ENCODE peak calls at places on chromosomes 7 and 10, in ten cellular contexts. One of them, this sample, is unnamed. For H3K4me1, the result is how much of the 10 kb centered on the place peaks cover.

GRCh38 chr7:98681951-98682350 is 64.9 kb downstream of the NPTX2 start:
- DNase-seq in PC-3: no peak
- DNase-seq in heart right ventricle: no peak
- DNase-seq in upper lobe of right lung: no peak
- DNase-seq in adrenal gland: no peak
- DNase-seq in GM23248: no peak
- DNase-seq in OCI-LY7: peak
- DNase-seq in hepatocyte: no peak
- DNase-seq in neural progenitor cell: no peak
- DNase-seq in tibial nerve: no peak
- DNase-seq in this sample: no peak

GRCh38 chr10:43824934-43825333 is 176.3 kb upstream of the ZNF32 start:
- DNase-seq in hepatocyte: no peak
- DNase-seq in heart right ventricle: peak
- DNase-seq in PC-3: no peak
- DNase-seq in tibial nerve: peak
- DNase-seq in OCI-LY7: no peak
- DNase-seq in upper lobe of right lung: no peak
- DNase-seq in GM23248: peak
- DNase-seq in neural progenitor cell: no peak
- DNase-seq in adrenal gland: peak
- DNase-seq in this sample: no peak

GRCh38 chr7:158582089-158582456 is 5.5 kb downstream of the PTPRN2 start:
- DNase-seq in adrenal gland: no peak
- DNase-seq in OCI-LY7: no peak
- DNase-seq in GM23248: no peak
- DNase-seq in upper lobe of right lung: no peak
- DNase-seq in heart right ventricle: no peak
- DNase-seq in PC-3: no peak
- DNase-seq in hepatocyte: peak
- DNase-seq in neural progenitor cell: no peak
- DNase-seq in tibial nerve: no peak
- DNase-seq in this sample: no peak

GRCh38 chr7:5598261-5598761 is 174.7 kb upstream of the TNRC18 start:
- DNase-seq in tibial nerve: no peak
- DNase-seq in adrenal gland: no peak
- DNase-seq in neural progenitor cell: peak
- DNase-seq in OCI-LY7: no peak
- DNase-seq in GM23248: peak
- DNase-seq in heart right ventricle: no peak
- DNase-seq in PC-3: no peak
- DNase-seq in hepatocyte: no peak
- DNase-seq in upper lobe of right lung: no peak
- DNase-seq in this sample: peak

GRCh38 chr10:132484922-132485321 is 52.7 kb upstream of the INPP5A start:
- DNase-seq in GM23248: no peak
- DNase-seq in PC-3: no peak
- DNase-seq in hepatocyte: no peak
- DNase-seq in tibial nerve: no peak
- DNase-seq in upper lobe of right lung: peak
- DNase-seq in adrenal gland: no peak
- DNase-seq in heart right ventricle: no peak
- DNase-seq in OCI-LY7: no peak
- DNase-seq in neural progenitor cell: no peak
- DNase-seq in this sample: no peak

GRCh38 chr7:128841961-128842673 is 11.9 kb downstream of the FLNC start:
- DNase-seq in tibial nerve: no peak
- DNase-seq in heart right ventricle: no peak
- DNase-seq in GM23248: peak
- DNase-seq in OCI-LY7: peak
- DNase-seq in adrenal gland: no peak
- DNase-seq in PC-3: peak
- DNase-seq in neural progenitor cell: peak
- DNase-seq in upper lobe of right lung: peak
- DNase-seq in hepatocyte: no peak
- DNase-seq in this sample: peak

GRCh38 chr10:104640339-104641149 is 546 bp upstream of the SORCS3 start:
- DNase-seq in hepatocyte: peak
- DNase-seq in adrenal gland: no peak
- DNase-seq in heart right ventricle: no peak
- DNase-seq in neural progenitor cell: peak
- DNase-seq in tibial nerve: no peak
- DNase-seq in PC-3: no peak
- DNase-seq in upper lobe of right lung: no peak
- DNase-seq in GM23248: no peak
- DNase-seq in OCI-LY7: no peak
- DNase-seq in this sample: no peak

GRCh38 chr7:92645531-92646061 is 55.4 kb upstream of the FAM133B start:
- DNase-seq in heart right ventricle: no peak
- DNase-seq in OCI-LY7: peak
- DNase-seq in hepatocyte: peak
- DNase-seq in upper lobe of right lung: no peak
- DNase-seq in PC-3: peak
- DNase-seq in adrenal gland: peak
- DNase-seq in neural progenitor cell: peak
- DNase-seq in tibial nerve: no peak
- DNase-seq in GM23248: no peak
- DNase-seq in this sample: no peak

GRCh38 chr7:134651991-134652390 is 5.3 kb downstream of the BPGM start:
- DNase-seq in neural progenitor cell: no peak
- DNase-seq in OCI-LY7: no peak
- DNase-seq in PC-3: no peak
- DNase-seq in hepatocyte: no peak
- DNase-seq in tibial nerve: no peak
- DNase-seq in upper lobe of right lung: no peak
- DNase-seq in adrenal gland: no peak
- DNase-seq in GM23248: peak
- DNase-seq in heart right ventricle: no peak
- DNase-seq in this sample: no peak

GRCh38 chr10:69439350-69439739 is 11.9 kb upstream of the TSPAN15 start:
- DNase-seq in neural progenitor cell: no peak
- DNase-seq in hepatocyte: no peak
- DNase-seq in upper lobe of right lung: peak
- DNase-seq in OCI-LY7: no peak
- DNase-seq in PC-3: peak
- DNase-seq in adrenal gland: peak
- DNase-seq in heart right ventricle: peak
- DNase-seq in tibial nerve: no peak
- DNase-seq in GM23248: peak
- DNase-seq in this sample: no peak

GRCh38 chr10:77774940-77775391 is 137.4 kb upstream of the KCNMA1 start:
- DNase-seq in neural progenitor cell: no peak
- DNase-seq in PC-3: no peak
- DNase-seq in OCI-LY7: no peak
- DNase-seq in GM23248: no peak
- DNase-seq in adrenal gland: no peak
- DNase-seq in hepatocyte: no peak
- DNase-seq in heart right ventricle: no peak
- DNase-seq in upper lobe of right lung: no peak
- DNase-seq in tibial nerve: no peak
- DNase-seq in this sample: no peak

GRCh38 chr10:29703276-29703675 is 68.5 kb upstream of the SVIL start:
- DNase-seq in neural progenitor cell: no peak
- DNase-seq in adrenal gland: no peak
- DNase-seq in upper lobe of right lung: no peak
- DNase-seq in OCI-LY7: no peak
- DNase-seq in PC-3: no peak
- DNase-seq in hepatocyte: peak
- DNase-seq in GM23248: no peak
- DNase-seq in heart right ventricle: no peak
- DNase-seq in tibial nerve: no peak
- DNase-seq in this sample: peak

GRCh38 chr7:44131173-44132009 is 8.0 kb upstream of the POLD2 start:
- DNase-seq in neural progenitor cell: peak
- DNase-seq in tibial nerve: no peak
- DNase-seq in hepatocyte: peak
- DNase-seq in PC-3: peak
- DNase-seq in OCI-LY7: peak
- DNase-seq in adrenal gland: no peak
- DNase-seq in upper lobe of right lung: no peak
- DNase-seq in heart right ventricle: no peak
- DNase-seq in GM23248: peak
- DNase-seq in this sample: peak

GRCh38 chr10:24383681-24384106 is 174.8 kb downstream of the KIAA1217 start:
- DNase-seq in neural progenitor cell: peak
- DNase-seq in hepatocyte: peak
- DNase-seq in heart right ventricle: peak
- DNase-seq in OCI-LY7: no peak
- DNase-seq in GM23248: peak
- DNase-seq in tibial nerve: peak
- DNase-seq in upper lobe of right lung: peak
- DNase-seq in PC-3: peak
- DNase-seq in adrenal gland: peak
- DNase-seq in this sample: peak

GRCh38 chr10:75038335-75038734 is 73.1 kb upstream of the SAMD8 start:
- DNase-seq in OCI-LY7: no peak
- DNase-seq in tibial nerve: no peak
- DNase-seq in neural progenitor cell: no peak
- DNase-seq in PC-3: no peak
- DNase-seq in adrenal gland: peak
- DNase-seq in hepatocyte: no peak
- DNase-seq in GM23248: peak
- DNase-seq in heart right ventricle: no peak
- DNase-seq in upper lobe of right lung: no peak
- DNase-seq in this sample: peak
- H3K27ac ChIP-seq in OCI-LY7: no peak
- H3K27ac ChIP-seq in tibial nerve: peak
- H3K27ac ChIP-seq in neural progenitor cell: no peak
- H3K27ac ChIP-seq in PC-3: no peak
- H3K27ac ChIP-seq in adrenal gland: no peak
- H3K27ac ChIP-seq in hepatocyte: no peak
- H3K27ac ChIP-seq in GM23248: no peak
- H3K27ac ChIP-seq in heart right ventricle: peak
- H3K27ac ChIP-seq in upper lobe of right lung: no peak
- H3K27ac ChIP-seq in this sample: peak

GRCh38 chr10:122142652-122143237 is 128.4 kb upstream of the BTBD16 start:
- DNase-seq in heart right ventricle: peak
- DNase-seq in tibial nerve: no peak
- DNase-seq in neural progenitor cell: peak
- DNase-seq in GM23248: no peak
- DNase-seq in PC-3: peak
- DNase-seq in adrenal gland: no peak
- DNase-seq in hepatocyte: no peak
- DNase-seq in OCI-LY7: peak
- DNase-seq in upper lobe of right lung: no peak
- DNase-seq in this sample: peak
- H3K4me1 ChIP-seq in heart right ventricle: half or more
- H3K4me1 ChIP-seq in tibial nerve: under half
- H3K4me1 ChIP-seq in neural progenitor cell: under half
- H3K4me1 ChIP-seq in GM23248: under half
- H3K4me1 ChIP-seq in PC-3: half or more
- H3K4me1 ChIP-seq in adrenal gland: under half
- H3K4me1 ChIP-seq in hepatocyte: under half
- H3K4me1 ChIP-seq in OCI-LY7: under half
- H3K4me1 ChIP-seq in upper lobe of right lung: under half
- H3K4me1 ChIP-seq in this sample: half or more

GRCh38 chr7:37448057-37448636 is 517 bp downstream of the ELMO1 start:
- DNase-seq in adrenal gland: no peak
- DNase-seq in heart right ventricle: peak
- DNase-seq in PC-3: no peak
- DNase-seq in neural progenitor cell: peak
- DNase-seq in GM23248: peak
- DNase-seq in tibial nerve: no peak
- DNase-seq in upper lobe of right lung: no peak
- DNase-seq in OCI-LY7: no peak
- DNase-seq in hepatocyte: no peak
- DNase-seq in this sample: no peak
- H3K27ac ChIP-seq in adrenal gland: no peak
- H3K27ac ChIP-seq in heart right ventricle: peak
- H3K27ac ChIP-seq in PC-3: no peak
- H3K27ac ChIP-seq in neural progenitor cell: peak
- H3K27ac ChIP-seq in GM23248: no peak
- H3K27ac ChIP-seq in tibial nerve: peak
- H3K27ac ChIP-seq in upper lobe of right lung: peak
- H3K27ac ChIP-seq in OCI-LY7: no peak
- H3K27ac ChIP-seq in hepatocyte: peak
- H3K27ac ChIP-seq in this sample: peak

GRCh38 chr10:125011171-125011925 is 69.4 kb downstream of the ZRANB1 start:
- DNase-seq in upper lobe of right lung: no peak
- DNase-seq in neural progenitor cell: no peak
- DNase-seq in adrenal gland: no peak
- DNase-seq in heart right ventricle: no peak
- DNase-seq in hepatocyte: no peak
- DNase-seq in tibial nerve: no peak
- DNase-seq in GM23248: no peak
- DNase-seq in OCI-LY7: no peak
- DNase-seq in PC-3: peak
- DNase-seq in this sample: no peak

GRCh38 chr10:125012851-125013528 is 71.1 kb downstream of the ZRANB1 start:
- DNase-seq in PC-3: no peak
- DNase-seq in neural progenitor cell: no peak
- DNase-seq in heart right ventricle: no peak
- DNase-seq in adrenal gland: no peak
- DNase-seq in upper lobe of right lung: no peak
- DNase-seq in OCI-LY7: no peak
- DNase-seq in GM23248: no peak
- DNase-seq in hepatocyte: no peak
- DNase-seq in tibial nerve: no peak
- DNase-seq in this sample: no peak

GRCh38 chr10:125013529-125013872 is 71.6 kb downstream of the ZRANB1 start:
- DNase-seq in PC-3: no peak
- DNase-seq in tibial nerve: no peak
- DNase-seq in upper lobe of right lung: no peak
- DNase-seq in neural progenitor cell: no peak
- DNase-seq in OCI-LY7: no peak
- DNase-seq in adrenal gland: no peak
- DNase-seq in GM23248: no peak
- DNase-seq in hepatocyte: no peak
- DNase-seq in heart right ventricle: no peak
- DNase-seq in this sample: no peak

GRCh38 chr10:125010362-125010761 is 68.4 kb downstream of the ZRANB1 start:
- DNase-seq in adrenal gland: no peak
- DNase-seq in upper lobe of right lung: peak
- DNase-seq in GM23248: no peak
- DNase-seq in heart right ventricle: no peak
- DNase-seq in OCI-LY7: no peak
- DNase-seq in tibial nerve: no peak
- DNase-seq in PC-3: no peak
- DNase-seq in hepatocyte: no peak
- DNase-seq in neural progenitor cell: no peak
- DNase-seq in this sample: no peak

DNA sequence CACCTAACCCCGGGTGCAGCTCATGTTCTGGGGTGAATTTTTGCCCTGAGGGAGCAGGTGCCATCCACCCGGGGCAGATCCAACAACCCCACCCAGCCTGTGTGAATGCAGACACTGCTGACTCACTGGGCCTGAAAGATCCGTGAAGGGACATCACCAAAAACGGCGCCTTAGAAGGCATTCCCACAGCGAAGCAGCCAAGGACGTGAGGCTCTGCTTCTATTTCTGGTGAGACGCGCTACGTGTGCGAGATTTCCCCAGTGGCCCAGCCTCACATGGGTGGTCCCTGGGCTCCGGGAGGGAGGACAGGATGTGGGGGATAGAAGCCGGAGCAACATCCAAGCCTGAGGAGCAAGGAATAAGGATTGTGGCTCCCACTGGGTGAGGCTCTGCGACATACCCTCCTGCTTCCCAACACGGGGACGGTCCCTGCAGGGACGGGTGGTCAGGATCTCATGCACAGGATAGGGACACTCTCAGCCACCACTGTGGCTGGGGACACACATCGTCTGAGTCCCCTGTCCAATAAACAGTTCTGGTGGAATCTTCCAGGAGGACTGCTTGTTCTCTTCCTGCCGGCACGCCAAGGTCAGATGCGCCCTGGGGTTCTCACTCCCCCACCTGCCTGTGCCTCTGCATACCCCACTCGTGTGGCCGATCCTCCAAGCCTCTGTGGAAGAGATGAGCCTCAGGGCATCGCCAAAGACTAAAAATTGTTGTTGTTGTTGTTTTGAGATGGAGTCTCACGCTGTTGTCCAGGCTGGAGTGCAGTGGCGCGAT is 70.2 kb downstream of the ZRANB1 start:
- DNase-seq in tibial nerve: no peak
- DNase-seq in GM23248: peak
- DNase-seq in hepatocyte: no peak
- DNase-seq in PC-3: no peak
- DNase-seq in upper lobe of right lung: no peak
- DNase-seq in heart right ventricle: peak
- DNase-seq in OCI-LY7: no peak
- DNase-seq in neural progenitor cell: no peak
- DNase-seq in adrenal gland: no peak
- DNase-seq in this sample: no peak
- H3K4me1 ChIP-seq in tibial nerve: under half
- H3K4me1 ChIP-seq in GM23248: under half
- H3K4me1 ChIP-seq in hepatocyte: under half
- H3K4me1 ChIP-seq in PC-3: under half
- H3K4me1 ChIP-seq in upper lobe of right lung: under half
- H3K4me1 ChIP-seq in heart right ventricle: half or more
- H3K4me1 ChIP-seq in OCI-LY7: under half
- H3K4me1 ChIP-seq in neural progenitor cell: under half
- H3K4me1 ChIP-seq in adrenal gland: under half
- H3K4me1 ChIP-seq in this sample: under half